ENCODE peak calls at places on chromosome 5, in four cellular contexts. S is K562, L is HepG2, U is H1. Q is an unnamed sample.

GRCh38 chr5:138339086-138339456 is 1.0 kb downstream of the FAM53C start:
- DNase-seq in S (no peak), U (no peak), L (no peak), Q (no peak)

GRCh38 chr5:1961952-1962595 is 79.3 kb upstream of the IRX4 start:
- DNase-seq in L (no peak), U (no peak), S (no peak), Q (no peak)

GRCh38 chr5:35202319-35203111 is 27.8 kb downstream of the PRLR start:
- DNase-seq in U (peak; percentile 25), S (peak; percentile 33), L (peak; percentile 70), Q (no peak)

GRCh38 chr5:170155771-170156170 is 50.1 kb downstream of the FOXI1 start:
- DNase-seq in L (no peak), S (no peak), U (no peak), Q (no peak)

GRCh38 chr5:139177809-139178581 is 20.2 kb downstream of the SIL1 start:
- DNase-seq in L (no peak), S (no peak), U (no peak), Q (peak; percentile 43)

GRCh38 chr5:85921590-85921989 is 696.2 kb upstream of the COX7C start:
- DNase-seq in L (no peak), S (no peak), U (no peak), Q (no peak)

GRCh38 chr5:55484531-55484930 is 50.2 kb downstream of the PLPP1 start:
- DNase-seq in S (no peak), L (no peak), U (peak; percentile 58), Q (no peak)

GRCh38 chr5:172319708-172320441 is 36.3 kb upstream of the UBTD2 start:
- DNase-seq in S (no peak), L (no peak), U (no peak), Q (no peak)

GRCh38 chr5:102048940-102049339 is 247.1 kb downstream of the SLCO4C1 start:
- DNase-seq in S (no peak), U (no peak), L (no peak), Q (no peak)

GRCh38 chr5:33736510-33736909 is 155.3 kb downstream of the ADAMTS12 start:
- DNase-seq in S (no peak), U (no peak), L (peak; percentile 4), Q (no peak)

GRCh38 chr5:176416965-176417364 is 626 bp upstream of the CLTB start:
- DNase-seq in S (no peak), L (no peak), U (no peak), Q (no peak)

GRCh38 chr5:172940242-172941066 is 18.8 kb upstream of the RPL26L1 start:
- DNase-seq in U (no peak), L (no peak), S (no peak), Q (no peak)

GRCh38 chr5:65151632-65152031 is 330.1 kb downstream of the ADAMTS6 start:
- DNase-seq in L (peak; percentile 80), S (no peak), U (no peak), Q (no peak)
- TF ChIP-seq HDAC6 in L (no peak), S (no peak), U (no peak), Q (no peak)

GRCh38 chr5:115379622-115380344 is 83.3 kb upstream of the CCDC112 start:
- DNase-seq in L (no peak), S (no peak), U (no peak), Q (peak; percentile 24)
- TF ChIP-seq HDAC6 in L (no peak), S (no peak), U (no peak), Q (no peak)

GRCh38 chr5:147455822-147456221 is 54.0 kb downstream of the DPYSL3 start:
- DNase-seq in S (no peak), U (no peak), L (no peak), Q (no peak)
- TF ChIP-seq HDAC6 in S (no peak), U (no peak), L (no peak), Q (no peak)

GRCh38 chr5:78065663-78066062 is 228.8 kb downstream of the AP3B1 start:
- DNase-seq in U (no peak), S (no peak), L (no peak), Q (no peak)

GRCh38 chr5:78062645-78063044 is 231.9 kb downstream of the AP3B1 start:
- DNase-seq in S (no peak), L (no peak), U (no peak), Q (no peak)

GRCh38 chr5:78063495-78063894 is 231.0 kb downstream of the AP3B1 start:
- DNase-seq in U (no peak), S (no peak), L (no peak), Q (no peak)

GRCh38 chr5:78060421-78060820 is 234.1 kb downstream of the AP3B1 start:
- DNase-seq in U (no peak), S (no peak), L (no peak), Q (no peak)

GRCh38 chr5:78065073-78065472 is 229.4 kb downstream of the AP3B1 start:
- DNase-seq in U (no peak), S (no peak), L (no peak), Q (no peak)
- TF ChIP-seq HDAC6 in U (no peak), S (no peak), L (no peak), Q (no peak)

DNA sequence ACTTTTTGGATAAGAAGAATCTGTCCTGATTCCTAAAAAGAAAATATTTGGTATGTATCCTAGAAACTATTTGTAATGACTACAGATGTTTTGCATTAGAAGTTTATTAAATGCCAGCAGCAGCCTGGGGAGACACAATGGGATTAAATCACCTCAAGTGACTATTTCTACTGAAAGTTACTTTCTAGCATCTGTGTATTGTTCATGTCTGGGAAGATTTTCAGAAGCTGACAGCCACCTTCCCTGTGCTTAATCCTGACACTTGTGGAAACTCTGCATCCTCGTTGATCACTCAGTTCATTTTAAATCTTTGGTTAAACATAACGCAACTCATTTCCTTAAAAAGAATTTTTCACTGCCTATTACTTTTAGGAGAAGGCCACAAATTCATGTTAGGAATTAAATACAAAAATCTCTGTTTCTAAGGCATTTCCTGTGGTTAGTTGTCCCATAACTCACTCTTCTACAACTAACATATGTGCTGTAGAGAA is 209.3 kb upstream of the PPP1R2B start:
- DNase-seq in S (no peak), L (no peak), U (no peak), Q (no peak)
- TF ChIP-seq HDAC6 in S (no peak), L (no peak), U (no peak), Q (no peak)

DNA sequence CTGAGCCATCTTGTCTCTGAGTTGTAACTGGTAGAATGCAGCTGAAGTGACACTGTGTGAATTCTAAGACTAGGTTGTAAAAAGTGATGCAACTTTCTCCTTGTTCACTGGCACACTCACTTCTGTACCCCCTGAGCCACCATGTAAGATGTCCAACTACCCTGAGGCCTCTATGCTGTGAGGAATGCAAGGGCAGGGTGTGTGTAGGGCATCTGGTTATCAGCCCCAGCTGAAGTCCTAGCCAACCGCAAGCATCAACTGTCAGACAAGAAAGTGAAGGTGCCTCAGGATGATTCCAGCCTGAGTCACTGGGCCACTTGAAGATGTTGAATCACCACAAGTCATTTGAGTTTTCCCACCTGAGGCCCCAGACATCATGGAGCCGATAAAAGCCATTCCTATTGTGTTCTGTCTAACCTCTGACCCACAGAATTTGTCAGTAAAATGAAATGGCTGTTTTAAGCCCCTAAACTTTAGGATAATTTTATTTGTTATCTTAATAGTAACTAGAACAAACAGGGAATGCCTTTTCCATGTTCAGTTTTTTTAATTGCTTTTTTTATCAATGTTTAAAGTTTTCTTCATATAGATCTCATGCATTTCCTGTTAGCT is 18.7 kb upstream of the RHOBTB3 start:
- DNase-seq in U (no peak), L (no peak), S (peak; percentile 82), Q (no peak)
- TF ChIP-seq HDAC6 in U (no peak), L (no peak), S (no peak), Q (no peak)

GRCh38 chr5:914174-914573 is 21.5 kb downstream of the TRIP13 start:
- DNase-seq in S (no peak), U (no peak), L (no peak), Q (no peak)

GRCh38 chr5:910769-911160 is 18.1 kb downstream of the TRIP13 start:
- DNase-seq in U (no peak), L (no peak), S (no peak), Q (no peak)

GRCh38 chr5:914612-915011 is 21.9 kb downstream of the TRIP13 start:
- DNase-seq in S (no peak), L (no peak), U (no peak), Q (no peak)

GRCh38 chr5:911601-912000 is 18.9 kb downstream of the TRIP13 start:
- DNase-seq in L (no peak), S (no peak), U (no peak), Q (no peak)

GRCh38 chr5:912356-913091 is 19.8 kb downstream of the TRIP13 start:
- DNase-seq in L (no peak), U (no peak), S (no peak), Q (no peak)
- TF ChIP-seq HDAC6 in L (no peak), U (no peak), S (no peak), Q (no peak)

DNA sequence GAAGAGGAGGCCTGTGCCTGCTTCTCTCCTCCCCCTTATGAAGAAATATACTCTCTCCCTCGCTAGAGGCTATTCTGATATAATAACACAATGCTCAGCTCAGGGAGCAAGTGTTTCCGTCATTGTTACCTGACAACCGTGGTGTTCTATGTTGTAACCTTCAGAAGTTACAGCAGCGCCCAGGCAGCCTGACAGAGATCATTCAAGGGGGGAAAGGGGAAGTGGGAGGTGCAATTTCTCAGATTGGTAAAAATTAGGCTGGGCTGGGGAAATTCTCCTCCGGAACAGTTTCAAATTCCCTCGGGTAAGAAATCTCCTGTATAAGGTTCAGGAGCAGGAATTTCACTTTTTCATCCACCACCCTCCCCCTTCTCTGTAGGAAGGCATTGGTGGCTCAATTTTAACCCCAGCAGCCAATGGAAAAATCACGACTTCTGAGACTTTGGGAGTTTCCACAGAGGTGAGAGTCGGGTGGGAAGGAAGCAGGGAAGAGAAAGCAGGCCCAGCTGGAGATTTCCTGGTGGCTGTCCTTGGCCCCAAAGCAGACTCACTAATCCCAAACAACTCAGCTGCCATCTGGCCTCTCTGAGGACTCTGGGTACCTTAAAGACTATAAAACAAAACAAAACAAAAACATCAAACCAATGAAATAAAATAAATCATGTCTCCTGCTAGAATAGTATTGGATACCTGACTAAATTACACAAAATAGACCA is 1.3 kb downstream of the TMEM174 start:
- DNase-seq in S (no peak), U (no peak), L (no peak), Q (no peak)
- TF ChIP-seq HDAC6 in S (no peak), U (no peak), L (no peak), Q (no peak)

Q was measured in GM12878.